ENCODE peak calls at places on chromosomes 5 and 9, in four cellular contexts. C is H1, O is mesendoderm, K is H9. F is an unnamed sample.

GRCh38 chr5:31186672-31187267 is 6.7 kb upstream of the CDH6 start:
- DNase-seq in C (no peak), O (peak), K (no peak), F (peak)

GRCh38 chr9:83520292-83520691 is 17.9 kb downstream of the FRMD3 start:
- DNase-seq in C (no peak), K (no peak), O (no peak), F (no peak)

GRCh38 chr5:113246371-113246870 is 188.4 kb downstream of the TSSK1B start:
- DNase-seq in O (peak), C (no peak), K (no peak), F (no peak)

GRCh38 chr5:73007051-73007450 is 51.2 kb downstream of the FCHO2 start:
- DNase-seq in C (no peak), K (no peak), O (no peak), F (no peak)

GRCh38 chr5:91307023-91307422 is 76.1 kb downstream of the ARRDC3 start:
- DNase-seq in O (no peak), K (no peak), C (no peak), F (peak)

GRCh38 chr5:132480546-132481242 is 9.9 kb downstream of the IRF1 start:
- DNase-seq in O (no peak), K (no peak), C (no peak), F (no peak)

GRCh38 chr9:35341585-35341984 is 148.3 kb upstream of the RUSC2 start:
- DNase-seq in O (peak), K (peak), C (no peak), F (peak)

GRCh38 chr9:92140074-92140753 is 25.0 kb upstream of the SPTLC1 start:
- DNase-seq in C (peak), O (peak), K (peak), F (peak)

GRCh38 chr5:133408322-133408721 is 204.0 kb downstream of the FSTL4 start:
- DNase-seq in K (no peak), O (no peak), C (no peak), F (no peak)

GRCh38 chr9:134318481-134318891 is 7.8 kb upstream of the RXRA start:
- DNase-seq in O (no peak), C (no peak), K (no peak), F (no peak)

GRCh38 chr9:93679536-93680444 is 103.4 kb downstream of the PHF2 start:
- DNase-seq in K (peak), O (no peak), C (no peak), F (no peak)

GRCh38 chr5:105907016-105907415 is 1763.7 kb downstream of the EFNA5 start:
- DNase-seq in K (no peak), O (no peak), C (no peak), F (peak)

GRCh38 chr9:135156525-135157510 is 69.3 kb downstream of the OLFM1 start:
- DNase-seq in K (peak), O (peak), C (peak), F (peak)

GRCh38 chr5:133285583-133286021 is 233.8 kb downstream of the HSPA4 start:
- DNase-seq in C (no peak), O (no peak), K (no peak), F (peak)

GRCh38 chr5:110288766-110289165 is 437.7 kb downstream of the TMEM232 start:
- DNase-seq in O (peak), C (no peak), K (no peak), F (no peak)

GRCh38 chr9:103186959-103187358 is 191.8 kb downstream of the CYLC2 start:
- DNase-seq in C (no peak), O (no peak), K (no peak), F (no peak)

GRCh38 chr9:89912605-89912953 is 307.8 kb downstream of the GADD45G start:
- DNase-seq in C (no peak), O (no peak), K (no peak), F (no peak)

GRCh38 chr5:55232194-55232984 is 1.0 kb downstream of the CCNO start:
- DNase-seq in C (no peak), K (peak), O (peak), F (no peak)
- H3K27ac ChIP-seq in C (no peak), K (no peak), O (no peak), F (no peak)

DNA sequence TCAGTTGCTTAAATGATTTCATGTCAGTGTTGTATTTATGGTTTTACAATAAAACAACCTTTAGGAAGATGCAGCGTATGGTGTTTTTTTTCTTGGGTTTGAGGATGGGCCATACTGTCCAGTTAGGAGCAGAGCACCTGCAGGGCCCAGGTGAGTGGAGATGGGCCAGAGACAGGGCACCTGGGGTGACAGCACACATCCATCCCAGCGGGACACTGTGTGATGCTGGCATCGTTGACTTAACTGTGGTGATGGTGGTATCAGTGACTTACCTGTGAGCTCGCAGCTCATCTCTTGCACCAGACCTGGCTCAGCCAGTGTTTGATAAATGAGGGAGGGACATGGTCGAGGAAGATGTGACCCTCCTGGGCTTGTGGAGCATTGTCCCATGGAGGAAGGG is 21.6 kb downstream of the AMBP start:
- DNase-seq in C (no peak), K (peak), O (no peak), F (no peak)
- H3K56ac ChIP-seq in C (no peak), K (no peak), O (no peak), F (no peak)

GRCh38 chr5:6472792-6473191 is 24.1 kb downstream of the UBE2QL1 start:
- DNase-seq in C (no peak), K (no peak), O (no peak), F (no peak)

GRCh38 chr5:6470672-6471071 is 22.0 kb downstream of the UBE2QL1 start:
- DNase-seq in C (no peak), K (no peak), O (no peak), F (no peak)

GRCh38 chr5:6475626-6476312 is 27.1 kb downstream of the UBE2QL1 start:
- DNase-seq in C (peak), K (peak), O (peak), F (no peak)

GRCh38 chr5:6471252-6471651 is 22.6 kb downstream of the UBE2QL1 start:
- DNase-seq in O (no peak), K (no peak), C (no peak), F (no peak)

GRCh38 chr5:6473284-6473683 is 24.6 kb downstream of the UBE2QL1 start:
- DNase-seq in O (no peak), C (no peak), K (no peak), F (no peak)
- H3K27ac ChIP-seq in O (no peak), C (no peak), K (no peak), F (no peak)

DNA sequence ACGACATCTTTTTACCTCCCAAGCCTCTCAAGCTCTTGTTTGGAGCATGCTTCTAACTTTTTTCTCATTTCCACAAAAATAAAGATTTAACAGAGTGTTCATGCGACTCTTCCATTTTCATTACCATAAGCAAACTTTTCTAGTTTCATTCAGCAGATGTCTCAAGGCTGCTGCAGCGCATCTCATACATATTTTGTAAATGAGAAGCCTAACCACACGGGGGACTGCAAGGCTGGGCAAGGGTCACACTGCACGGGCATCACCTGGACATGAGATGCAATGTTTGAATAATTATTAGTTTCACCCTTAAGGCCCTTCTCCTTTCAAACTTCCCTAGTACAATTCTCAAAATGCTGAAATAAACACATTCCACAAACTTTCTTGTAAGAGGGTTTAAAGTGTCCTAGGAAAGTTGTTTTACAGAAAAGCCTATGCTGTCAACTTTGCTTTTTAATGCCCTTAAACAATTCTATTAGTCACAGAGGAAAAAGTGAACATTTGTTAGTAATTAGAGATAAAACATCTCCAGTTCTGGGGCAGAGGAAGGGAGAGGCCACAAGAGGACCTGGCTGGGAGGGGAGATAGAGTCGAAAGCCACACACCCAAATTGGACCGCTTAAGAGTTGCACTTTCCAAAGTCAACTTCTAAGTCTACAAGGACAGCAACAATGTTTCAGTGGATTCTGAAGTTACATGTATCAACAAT is 1.3 kb downstream of the DENND1A start:
- DNase-seq in O (no peak), C (no peak), K (no peak), F (peak)
- H3K56ac ChIP-seq in O (peak), C (no peak), K (no peak), F (peak)

GRCh38 chr9:69207503-69207902 is 33.4 kb downstream of the TJP2 start:
- DNase-seq in K (peak), C (no peak), O (peak), F (no peak)

GRCh38 chr9:69215774-69216482 is 41.9 kb downstream of the TJP2 start:
- DNase-seq in C (no peak), K (no peak), O (no peak), F (no peak)

GRCh38 chr9:69214939-69215338 is 40.9 kb downstream of the TJP2 start:
- DNase-seq in K (no peak), C (no peak), O (no peak), F (no peak)

GRCh38 chr9:69213647-69214046 is 39.6 kb downstream of the TJP2 start:
- DNase-seq in O (no peak), C (no peak), K (no peak), F (no peak)

GRCh38 chr9:69211424-69212036 is 37.5 kb downstream of the TJP2 start:
- DNase-seq in C (no peak), O (no peak), K (no peak), F (no peak)
- H3K27ac ChIP-seq in C (no peak), O (no peak), K (no peak), F (no peak)